ENCODE peak calls at places on chromosome 7, in nine cellular contexts. One of them, this sample, is unnamed.

GRCh38 chr7:87094322-87094721 is 34.9 kb upstream of the ELAPOR2 start:
- DNase-seq in Karpas-422: no peak
- DNase-seq in nephron progenitor cell: no peak
- DNase-seq in astrocyte of the spinal cord: no peak
- DNase-seq in kidney glomerular epithelial cell: no peak
- DNase-seq in stimulated activated CD8-positive, alpha-beta memory T cell treated with anti-CD3 and anti-CD28 coated beads, Interleukin-15, amount 100 ng/mL, for 1 hour: no peak
- DNase-seq in AG20443: no peak
- DNase-seq in IMR-90: no peak
- DNase-seq in NCI-H510A treated with DMSO at 0.1 percent for 48 hours: no peak
- DNase-seq in this sample: no peak

GRCh38 chr7:24821045-24821853 is 64.0 kb upstream of the GSDME start:
- DNase-seq in Karpas-422: peak
- DNase-seq in nephron progenitor cell: no peak
- DNase-seq in astrocyte of the spinal cord: peak
- DNase-seq in kidney glomerular epithelial cell: peak
- DNase-seq in stimulated activated CD8-positive, alpha-beta memory T cell treated with anti-CD3 and anti-CD28 coated beads, Interleukin-15, amount 100 ng/mL, for 1 hour: peak
- DNase-seq in AG20443: peak
- DNase-seq in IMR-90: peak
- DNase-seq in NCI-H510A treated with DMSO at 0.1 percent for 48 hours: peak
- DNase-seq in this sample: no peak

GRCh38 chr7:101093907-101094306 is 8.6 kb downstream of the TRIM56 start:
- DNase-seq in Karpas-422: no peak
- DNase-seq in nephron progenitor cell: no peak
- DNase-seq in astrocyte of the spinal cord: peak
- DNase-seq in kidney glomerular epithelial cell: peak
- DNase-seq in stimulated activated CD8-positive, alpha-beta memory T cell treated with anti-CD3 and anti-CD28 coated beads, Interleukin-15, amount 100 ng/mL, for 1 hour: no peak
- DNase-seq in AG20443: peak
- DNase-seq in IMR-90: peak
- DNase-seq in NCI-H510A treated with DMSO at 0.1 percent for 48 hours: no peak
- DNase-seq in this sample: no peak

GRCh38 chr7:84110400-84110799 is 84.2 kb downstream of the SEMA3A start:
- DNase-seq in Karpas-422: no peak
- DNase-seq in nephron progenitor cell: no peak
- DNase-seq in astrocyte of the spinal cord: no peak
- DNase-seq in kidney glomerular epithelial cell: no peak
- DNase-seq in stimulated activated CD8-positive, alpha-beta memory T cell treated with anti-CD3 and anti-CD28 coated beads, Interleukin-15, amount 100 ng/mL, for 1 hour: no peak
- DNase-seq in AG20443: no peak
- DNase-seq in IMR-90: no peak
- DNase-seq in NCI-H510A treated with DMSO at 0.1 percent for 48 hours: no peak
- DNase-seq in this sample: no peak

GRCh38 chr7:98202367-98203195 is 8.7 kb upstream of the BHLHA15 start:
- DNase-seq in Karpas-422: peak
- DNase-seq in nephron progenitor cell: no peak
- DNase-seq in astrocyte of the spinal cord: no peak
- DNase-seq in kidney glomerular epithelial cell: no peak
- DNase-seq in stimulated activated CD8-positive, alpha-beta memory T cell treated with anti-CD3 and anti-CD28 coated beads, Interleukin-15, amount 100 ng/mL, for 1 hour: peak
- DNase-seq in AG20443: no peak
- DNase-seq in IMR-90: no peak
- DNase-seq in NCI-H510A treated with DMSO at 0.1 percent for 48 hours: no peak
- DNase-seq in this sample: no peak

GRCh38 chr7:158819571-158820203 is 9.6 kb downstream of the ESYT2 start:
- DNase-seq in Karpas-422: peak
- DNase-seq in nephron progenitor cell: no peak
- DNase-seq in astrocyte of the spinal cord: no peak
- DNase-seq in kidney glomerular epithelial cell: no peak
- DNase-seq in stimulated activated CD8-positive, alpha-beta memory T cell treated with anti-CD3 and anti-CD28 coated beads, Interleukin-15, amount 100 ng/mL, for 1 hour: no peak
- DNase-seq in AG20443: no peak
- DNase-seq in IMR-90: no peak
- DNase-seq in NCI-H510A treated with DMSO at 0.1 percent for 48 hours: no peak
- DNase-seq in this sample: no peak

GRCh38 chr7:143305423-143306070 is 10.4 kb upstream of the CLCN1 start:
- DNase-seq in Karpas-422: peak
- DNase-seq in nephron progenitor cell: peak
- DNase-seq in astrocyte of the spinal cord: peak
- DNase-seq in kidney glomerular epithelial cell: no peak
- DNase-seq in stimulated activated CD8-positive, alpha-beta memory T cell treated with anti-CD3 and anti-CD28 coated beads, Interleukin-15, amount 100 ng/mL, for 1 hour: peak
- DNase-seq in AG20443: peak
- DNase-seq in IMR-90: peak
- DNase-seq in NCI-H510A treated with DMSO at 0.1 percent for 48 hours: no peak
- DNase-seq in this sample: peak

GRCh38 chr7:6530626-6531491 is 20.4 kb downstream of the GRID2IP start:
- DNase-seq in Karpas-422: peak
- DNase-seq in nephron progenitor cell: peak
- DNase-seq in astrocyte of the spinal cord: no peak
- DNase-seq in kidney glomerular epithelial cell: no peak
- DNase-seq in stimulated activated CD8-positive, alpha-beta memory T cell treated with anti-CD3 and anti-CD28 coated beads, Interleukin-15, amount 100 ng/mL, for 1 hour: peak
- DNase-seq in AG20443: no peak
- DNase-seq in IMR-90: no peak
- DNase-seq in NCI-H510A treated with DMSO at 0.1 percent for 48 hours: no peak
- DNase-seq in this sample: peak

GRCh38 chr7:126973066-126973465 is 279.7 kb downstream of the GRM8 start:
- DNase-seq in Karpas-422: no peak
- DNase-seq in nephron progenitor cell: no peak
- DNase-seq in astrocyte of the spinal cord: no peak
- DNase-seq in kidney glomerular epithelial cell: no peak
- DNase-seq in stimulated activated CD8-positive, alpha-beta memory T cell treated with anti-CD3 and anti-CD28 coated beads, Interleukin-15, amount 100 ng/mL, for 1 hour: no peak
- DNase-seq in AG20443: no peak
- DNase-seq in IMR-90: no peak
- DNase-seq in NCI-H510A treated with DMSO at 0.1 percent for 48 hours: no peak
- DNase-seq in this sample: no peak

GRCh38 chr7:23242321-23242720 is 4.3 kb upstream of the GPNMB start:
- DNase-seq in Karpas-422: no peak
- DNase-seq in nephron progenitor cell: no peak
- DNase-seq in astrocyte of the spinal cord: no peak
- DNase-seq in kidney glomerular epithelial cell: no peak
- DNase-seq in stimulated activated CD8-positive, alpha-beta memory T cell treated with anti-CD3 and anti-CD28 coated beads, Interleukin-15, amount 100 ng/mL, for 1 hour: no peak
- DNase-seq in AG20443: no peak
- DNase-seq in IMR-90: peak
- DNase-seq in NCI-H510A treated with DMSO at 0.1 percent for 48 hours: no peak
- DNase-seq in this sample: no peak

GRCh38 chr7:106041140-106041717 is 70.9 kb downstream of the SYPL1 start:
- DNase-seq in Karpas-422: peak
- DNase-seq in nephron progenitor cell: peak
- DNase-seq in astrocyte of the spinal cord: peak
- DNase-seq in kidney glomerular epithelial cell: no peak
- DNase-seq in stimulated activated CD8-positive, alpha-beta memory T cell treated with anti-CD3 and anti-CD28 coated beads, Interleukin-15, amount 100 ng/mL, for 1 hour: no peak
- DNase-seq in AG20443: peak
- DNase-seq in IMR-90: peak
- DNase-seq in NCI-H510A treated with DMSO at 0.1 percent for 48 hours: peak
- DNase-seq in this sample: peak

GRCh38 chr7:27142562-27143021 is 889 bp downstream of the HOXA5 start:
- DNase-seq in Karpas-422: no peak
- DNase-seq in nephron progenitor cell: no peak
- DNase-seq in astrocyte of the spinal cord: no peak
- DNase-seq in kidney glomerular epithelial cell: no peak
- DNase-seq in stimulated activated CD8-positive, alpha-beta memory T cell treated with anti-CD3 and anti-CD28 coated beads, Interleukin-15, amount 100 ng/mL, for 1 hour: no peak
- DNase-seq in AG20443: no peak
- DNase-seq in IMR-90: no peak
- DNase-seq in NCI-H510A treated with DMSO at 0.1 percent for 48 hours: peak
- DNase-seq in this sample: no peak

GRCh38 chr7:34091330-34091917 is 186.1 kb downstream of the BMPER start:
- DNase-seq in Karpas-422: peak
- DNase-seq in nephron progenitor cell: peak
- DNase-seq in astrocyte of the spinal cord: peak
- DNase-seq in kidney glomerular epithelial cell: no peak
- DNase-seq in stimulated activated CD8-positive, alpha-beta memory T cell treated with anti-CD3 and anti-CD28 coated beads, Interleukin-15, amount 100 ng/mL, for 1 hour: no peak
- DNase-seq in AG20443: peak
- DNase-seq in IMR-90: peak
- DNase-seq in NCI-H510A treated with DMSO at 0.1 percent for 48 hours: peak
- DNase-seq in this sample: peak

GRCh38 chr7:1055084-1055450 is 10.7 kb downstream of the GPR146 start:
- DNase-seq in Karpas-422: no peak
- DNase-seq in nephron progenitor cell: peak
- DNase-seq in astrocyte of the spinal cord: peak
- DNase-seq in kidney glomerular epithelial cell: no peak
- DNase-seq in stimulated activated CD8-positive, alpha-beta memory T cell treated with anti-CD3 and anti-CD28 coated beads, Interleukin-15, amount 100 ng/mL, for 1 hour: no peak
- DNase-seq in AG20443: no peak
- DNase-seq in IMR-90: peak
- DNase-seq in NCI-H510A treated with DMSO at 0.1 percent for 48 hours: peak
- DNase-seq in this sample: no peak

This sample was measured in WTC11.